ENCODE peak calls at places on chromosomes 16 and 17, in four cellular contexts. T is hippocampal formation, V is cardiac muscle cell, Q is skeletal muscle cell. N is an unnamed sample.

GRCh38 chr16:75420987-75421819 is 12.1 kb downstream of the CFDP1 start:
- DNase-seq in T (no peak), V (peak), Q (peak), N (peak)

GRCh38 chr16:48244080-48244862 is at the start of gene LONP2:
- DNase-seq in T (peak), V (peak), Q (peak), N (peak)

GRCh38 chr17:353213-353837 is 718 bp upstream of the RPH3AL start:
- DNase-seq in T (no peak), V (no peak), Q (no peak), N (no peak)

GRCh38 chr17:63853260-63853659 is 10.8 kb upstream of the SMARCD2 start:
- DNase-seq in T (no peak), V (no peak), Q (no peak), N (no peak)

GRCh38 chr17:16962804-16963203 is 9.1 kb downstream of the TNFRSF13B start:
- DNase-seq in T (no peak), V (no peak), Q (no peak), N (peak)

GRCh38 chr17:80743181-80743771 is 198.6 kb downstream of the RPTOR start:
- DNase-seq in T (no peak), V (no peak), Q (no peak), N (no peak)

GRCh38 chr16:64088838-64089237 is 1033.0 kb downstream of the CDH11 start:
- DNase-seq in T (no peak), V (no peak), Q (no peak), N (no peak)

GRCh38 chr16:11101283-11101682 is 154.7 kb downstream of the SOCS1 start:
- DNase-seq in T (no peak), V (no peak), Q (no peak), N (no peak)

GRCh38 chr17:10772425-10773380 is 31.2 kb downstream of the TMEM238L start:
- DNase-seq in T (no peak), V (peak), Q (no peak), N (peak)

GRCh38 chr16:22052985-22053384 is 39.4 kb upstream of the VWA3A start:
- DNase-seq in T (no peak), V (no peak), Q (no peak), N (no peak)

GRCh38 chr16:73020409-73020884 is 27.5 kb downstream of the ZFHX3 start:
- DNase-seq in T (no peak), V (no peak), Q (peak), N (peak)

GRCh38 chr17:35879748-35880654 is at the start of gene CCL5:
- DNase-seq in T (no peak), V (no peak), Q (no peak), N (no peak)

GRCh38 chr17:59371426-59372099 is 40.1 kb downstream of the YPEL2 start:
- DNase-seq in T (no peak), V (no peak), Q (peak), N (peak)

GRCh38 chr17:80979547-80980378 is 11.9 kb upstream of the CHMP6 start:
- DNase-seq in T (no peak), V (no peak), Q (no peak), N (no peak)

GRCh38 chr17:1551741-1552140 is 10.9 kb downstream of the PITPNA start:
- DNase-seq in T (no peak), V (no peak), Q (no peak), N (no peak)

GRCh38 chr16:7303014-7303676 is 29.5 kb upstream of the RBFOX1 start:
- DNase-seq in T (no peak), V (peak), Q (no peak), N (no peak)

GRCh38 chr17:64950871-64951270 is 31.6 kb upstream of the LRRC37A3 start:
- DNase-seq in T (no peak), V (no peak), Q (no peak), N (peak)

GRCh38 chr16:84897911-84898377 is 78.2 kb downstream of the CRISPLD2 start:
- DNase-seq in T (no peak), V (no peak), Q (no peak), N (no peak)

GRCh38 chr16:17318200-17318599 is 152.6 kb downstream of the XYLT1 start:
- DNase-seq in T (no peak), V (no peak), Q (peak), N (no peak)

GRCh38 chr17:7024402-7024785 is 1.5 kb downstream of the BCL6B start:
- DNase-seq in T (no peak), V (no peak), Q (no peak), N (no peak)

GRCh38 chr17:15168379-15168778 is 96.7 kb downstream of the PMP22 start:
- DNase-seq in T (no peak), V (no peak), Q (no peak), N (no peak)

GRCh38 chr16:70508752-70509151 is 14.6 kb downstream of the COG4 start:
- DNase-seq in T (no peak), V (no peak), Q (no peak), N (no peak)

GRCh38 chr17:48830840-48831548 is at the start of gene CALCOCO2:
- DNase-seq in T (peak), V (peak), Q (peak), N (peak)

GRCh38 chr17:60356947-60357346 is 35.0 kb downstream of the USP32 start:
- DNase-seq in T (no peak), V (no peak), Q (no peak), N (no peak)

GRCh38 chr16:81201267-81201666 is 37.2 kb upstream of the BCO1 start:
- DNase-seq in T (no peak), V (no peak), Q (no peak), N (no peak)

GRCh38 chr16:69526831-69527655 is 38.7 kb upstream of the NFAT5 start:
- DNase-seq in T (no peak), V (no peak), Q (no peak), N (no peak)

GRCh38 chr16:47136101-47136820 is 7.5 kb downstream of the NETO2 start:
- DNase-seq in T (no peak), V (no peak), Q (no peak), N (no peak)

GRCh38 chr16:1379054-1379862 is 27.5 kb downstream of the GNPTG start:
- DNase-seq in T (no peak), V (peak), Q (peak), N (peak)

GRCh38 chr16:23434380-23434779 is 18.6 kb downstream of the COG7 start:
- DNase-seq in T (peak), V (peak), Q (peak), N (peak)

GRCh38 chr17:7439462-7440112 is at the start of gene FGF11:
- DNase-seq in T (no peak), V (peak), Q (no peak), N (no peak)

GRCh38 chr16:29663020-29663828 is at the start of gene SPN:
- DNase-seq in T (no peak), V (peak), Q (no peak), N (no peak)

GRCh38 chr16:30761427-30761927 is 385 bp downstream of the CFAP119 start:
- DNase-seq in T (no peak), V (peak), Q (no peak), N (peak)

GRCh38 chr17:16814439-16814838 is 124.4 kb downstream of the CCDC144A start:
- DNase-seq in T (no peak), V (no peak), Q (no peak), N (no peak)

GRCh38 chr17:236641-237405 is 55.4 kb upstream of the DOC2B start:
- DNase-seq in T (no peak), V (no peak), Q (no peak), N (no peak)

GRCh38 chr17:77370536-77370935 is 229.8 kb downstream of the SEC14L1 start:
- DNase-seq in T (no peak), V (no peak), Q (no peak), N (no peak)

GRCh38 chr16:1095450-1096163 is 437 bp downstream of the C1QTNF8 start:
- DNase-seq in T (no peak), V (no peak), Q (no peak), N (no peak)

GRCh38 chr17:35449371-35449931 is 885 bp upstream of the SLFN13 start:
- DNase-seq in T (no peak), V (peak), Q (no peak), N (no peak)

GRCh38 chr16:65318138-65318537 is 196.3 kb upstream of the CDH11 start:
- DNase-seq in T (no peak), V (no peak), Q (no peak), N (no peak)

GRCh38 chr17:41284546-41284945 is 9.0 kb downstream of the KRTAP9-7 start:
- DNase-seq in T (no peak), V (no peak), Q (no peak), N (no peak)

GRCh38 chr17:40065041-40065770 is 2.4 kb downstream of the THRA start:
- DNase-seq in T (peak), V (peak), Q (no peak), N (peak)